ENCODE peak calls at places on chromosome 16, in nine cellular contexts. G is esophagus muscularis mucosa, W is lower lobe of right lung, P is PC-9, N is cardiac fibroblast, U is uterus, O is left lung, R is cardiac muscle cell, V is psoas muscle. C is an unnamed sample.

GRCh38 chr16:67115649-67116048 is 5.9 kb downstream of the PHAF1 start:
- DNase-seq in W (no peak), O (no peak), N (peak), P (peak), U (no peak), R (no peak), G (no peak), V (no peak), C (no peak)

GRCh38 chr16:81967358-81967757 is 43.9 kb downstream of the SDR42E1 start:
- DNase-seq in P (no peak), O (no peak), G (no peak), W (no peak), R (no peak), V (no peak), N (no peak), U (no peak), C (no peak)

GRCh38 chr16:65202461-65202860 is 80.6 kb upstream of the CDH11 start:
- DNase-seq in O (no peak), U (no peak), W (no peak), N (peak), R (no peak), P (no peak), G (no peak), V (no peak), C (no peak)

GRCh38 chr16:71555230-71555891 is 21.5 kb downstream of the TAT start:
- DNase-seq in R (no peak), U (no peak), O (peak), N (peak), G (no peak), V (no peak), P (peak), W (no peak), C (no peak)

GRCh38 chr16:52068447-52069074 is 478.4 kb downstream of the TOX3 start:
- DNase-seq in O (no peak), V (no peak), N (peak), P (no peak), G (peak), R (peak), W (no peak), U (no peak), C (no peak)

GRCh38 chr16:53356478-53357207 is 77.6 kb upstream of the RBL2 start:
- DNase-seq in O (no peak), V (no peak), U (no peak), P (no peak), N (no peak), W (no peak), R (no peak), G (peak), C (no peak)

GRCh38 chr16:73427177-73427576 is 379.2 kb upstream of the ZFHX3 start:
- DNase-seq in W (no peak), R (no peak), G (no peak), N (no peak), V (no peak), P (no peak), O (no peak), U (no peak), C (no peak)

GRCh38 chr16:72137380-72138063 is 34.4 kb downstream of the PMFBP1 start:
- DNase-seq in W (no peak), P (no peak), U (no peak), N (no peak), G (no peak), R (no peak), V (no peak), O (no peak), C (no peak)

GRCh38 chr16:66271074-66272060 is 95.1 kb upstream of the CDH5 start:
- DNase-seq in P (peak), O (peak), R (no peak), U (no peak), G (no peak), W (no peak), N (no peak), V (no peak), C (no peak)

GRCh38 chr16:68246671-68247070 is 1.5 kb downstream of the PLA2G15 start:
- DNase-seq in P (no peak), O (no peak), G (no peak), V (peak), N (no peak), U (no peak), R (no peak), W (peak), C (no peak)

GRCh38 chr16:47779201-47780016 is 318.3 kb downstream of the PHKB start:
- DNase-seq in R (no peak), O (no peak), W (no peak), N (peak), U (no peak), G (no peak), V (no peak), P (no peak), C (no peak)

GRCh38 chr16:72012607-72013006 is 4.1 kb downstream of the DHODH start:
- DNase-seq in O (no peak), U (no peak), R (no peak), W (no peak), G (no peak), N (no peak), V (no peak), P (no peak), C (no peak)

GRCh38 chr16:25010542-25010941 is 4.6 kb downstream of the ARHGAP17 start:
- DNase-seq in P (no peak), W (no peak), V (no peak), N (no peak), O (no peak), U (no peak), R (no peak), G (no peak), C (no peak)

GRCh38 chr16:77332792-77333191 is 102.0 kb downstream of the ADAMTS18 start:
- DNase-seq in O (no peak), N (peak), W (no peak), P (no peak), R (no peak), U (no peak), G (no peak), V (no peak), C (no peak)

GRCh38 chr16:8831450-8832382 is 34.1 kb downstream of the PMM2 start:
- DNase-seq in U (no peak), W (no peak), N (no peak), V (no peak), O (no peak), P (no peak), G (no peak), R (no peak), C (no peak)

GRCh38 chr16:20740901-20741491 is 622 bp downstream of the THUMPD1 start:
- DNase-seq in W (peak), U (peak), G (peak), N (peak), R (peak), V (peak), P (no peak), O (peak), C (peak)

GRCh38 chr16:69089091-69089912 is 16.2 kb upstream of the HAS3 start:
- DNase-seq in O (peak), G (no peak), P (peak), U (no peak), N (no peak), R (no peak), W (peak), V (no peak), C (no peak)

GRCh38 chr16:19429271-19429670 is 11.6 kb downstream of the TMC5 start:
- DNase-seq in O (no peak), P (no peak), U (no peak), W (no peak), N (no peak), R (no peak), V (no peak), G (no peak), C (no peak)

GRCh38 chr16:11476676-11477075 is 110.0 kb downstream of the LITAF start:
- DNase-seq in V (no peak), G (no peak), P (no peak), O (no peak), R (no peak), W (no peak), U (no peak), N (no peak), C (no peak)

GRCh38 chr16:82197540-82198240 is 27.7 kb upstream of the MPHOSPH6 start:
- DNase-seq in V (no peak), R (no peak), N (peak), G (no peak), W (no peak), U (peak), O (no peak), P (peak), C (no peak)

GRCh38 chr16:61366006-61366405 is 670.2 kb downstream of the CDH8 start:
- DNase-seq in O (no peak), N (no peak), P (no peak), U (no peak), R (no peak), W (no peak), V (no peak), G (no peak), C (no peak)

GRCh38 chr16:54246454-54246821 is 40.1 kb downstream of the IRX3 start:
- DNase-seq in W (no peak), G (no peak), V (no peak), N (no peak), R (no peak), P (no peak), U (no peak), O (no peak), C (no peak)

GRCh38 chr16:26569793-26570192 is 496.9 kb upstream of the C16orf82 start:
- DNase-seq in G (no peak), R (peak), V (no peak), W (no peak), P (no peak), N (no peak), O (no peak), U (no peak), C (no peak)

GRCh38 chr16:13697568-13697967 is 222.4 kb upstream of the ERCC4 start:
- DNase-seq in O (no peak), V (no peak), U (no peak), R (no peak), N (no peak), W (no peak), P (no peak), G (no peak), C (no peak)

GRCh38 chr16:49757744-49758069 is 98.2 kb downstream of the ZNF423 start:
- DNase-seq in W (no peak), N (no peak), O (no peak), G (no peak), V (no peak), R (no peak), P (no peak), U (no peak), C (no peak)

GRCh38 chr16:77723108-77723514 is 797 bp downstream of the NUDT7 start:
- DNase-seq in V (no peak), N (peak), U (peak), O (peak), W (no peak), G (no peak), R (peak), P (no peak), C (peak)

GRCh38 chr16:69711115-69711740 is 15.1 kb downstream of the NQO1 start:
- DNase-seq in O (peak), P (peak), U (peak), N (peak), R (no peak), V (no peak), G (peak), W (no peak), C (peak)

GRCh38 chr16:48354877-48355585 is 30.2 kb downstream of the SIAH1 start:
- DNase-seq in G (no peak), P (no peak), V (no peak), N (no peak), O (no peak), R (no peak), W (no peak), U (no peak), C (no peak)

GRCh38 chr16:49663081-49664057 is 192.5 kb downstream of the ZNF423 start:
- DNase-seq in P (no peak), U (peak), V (peak), N (peak), G (no peak), W (no peak), O (no peak), R (no peak), C (peak)

GRCh38 chr16:70753694-70754325 is 47.1 kb downstream of the VAC14 start:
- DNase-seq in N (no peak), P (no peak), O (no peak), G (no peak), V (no peak), W (no peak), U (no peak), R (no peak), C (no peak)

GRCh38 chr16:27232061-27232841 is 28.9 kb downstream of the KDM8 start:
- DNase-seq in V (no peak), W (peak), N (peak), O (peak), R (no peak), G (no peak), P (no peak), U (no peak), C (no peak)

GRCh38 chr16:69040144-69040909 is 65.1 kb upstream of the HAS3 start:
- DNase-seq in V (no peak), W (no peak), O (no peak), P (peak), R (no peak), G (no peak), N (peak), U (no peak), C (no peak)

GRCh38 chr16:89919535-89920406 is 1.1 kb downstream of the MC1R start:
- DNase-seq in G (no peak), O (no peak), U (no peak), N (no peak), P (no peak), W (no peak), R (no peak), V (no peak), C (no peak)

GRCh38 chr16:69340095-69340644 is 598 bp downstream of the NIP7 start:
- DNase-seq in N (peak), U (no peak), G (no peak), O (no peak), W (no peak), V (no peak), R (no peak), P (no peak), C (no peak)

GRCh38 chr16:9053006-9053601 is 38.3 kb upstream of the HAPSTR1 start:
- DNase-seq in G (no peak), W (peak), V (peak), R (peak), N (peak), P (peak), O (peak), U (peak), C (peak)

GRCh38 chr16:69166221-69166833 is 20.6 kb upstream of the SNTB2 start:
- DNase-seq in W (no peak), N (peak), R (peak), O (no peak), V (no peak), U (peak), P (no peak), G (no peak), C (no peak)

GRCh38 chr16:24568392-24568791 is 29.0 kb downstream of the RBBP6 start:
- DNase-seq in P (peak), G (no peak), N (peak), O (no peak), W (no peak), V (no peak), U (no peak), R (no peak), C (no peak)

GRCh38 chr16:56421313-56421712 is 4.0 kb downstream of the AMFR start:
- DNase-seq in N (no peak), P (no peak), W (no peak), R (no peak), V (no peak), O (no peak), G (no peak), U (no peak), C (no peak)
- H3K4me3 ChIP-seq in N (no peak), P (no peak), W (no peak), R (no peak), V (no peak), O (no peak), G (no peak), U (no peak), C (no peak)

GRCh38 chr16:88062341-88062861 is 111.2 kb downstream of the BANP start:
- DNase-seq in V (peak), P (no peak), R (peak), N (peak), W (peak), U (peak), G (no peak), O (no peak), C (peak)

GRCh38 chr16:88064011-88064888 is 113.0 kb downstream of the BANP start:
- DNase-seq in G (no peak), O (no peak), U (no peak), P (no peak), W (peak), V (no peak), N (no peak), R (no peak), C (no peak)

GRCh38 chr16:88064889-88065746 is 113.9 kb downstream of the BANP start:
- DNase-seq in G (no peak), R (no peak), N (no peak), V (no peak), U (no peak), P (no peak), O (no peak), W (no peak), C (no peak)

GRCh38 chr16:88061346-88062110 is 110.3 kb downstream of the BANP start:
- DNase-seq in O (no peak), V (no peak), U (no peak), W (no peak), G (no peak), N (no peak), P (no peak), R (no peak), C (no peak)

DNA sequence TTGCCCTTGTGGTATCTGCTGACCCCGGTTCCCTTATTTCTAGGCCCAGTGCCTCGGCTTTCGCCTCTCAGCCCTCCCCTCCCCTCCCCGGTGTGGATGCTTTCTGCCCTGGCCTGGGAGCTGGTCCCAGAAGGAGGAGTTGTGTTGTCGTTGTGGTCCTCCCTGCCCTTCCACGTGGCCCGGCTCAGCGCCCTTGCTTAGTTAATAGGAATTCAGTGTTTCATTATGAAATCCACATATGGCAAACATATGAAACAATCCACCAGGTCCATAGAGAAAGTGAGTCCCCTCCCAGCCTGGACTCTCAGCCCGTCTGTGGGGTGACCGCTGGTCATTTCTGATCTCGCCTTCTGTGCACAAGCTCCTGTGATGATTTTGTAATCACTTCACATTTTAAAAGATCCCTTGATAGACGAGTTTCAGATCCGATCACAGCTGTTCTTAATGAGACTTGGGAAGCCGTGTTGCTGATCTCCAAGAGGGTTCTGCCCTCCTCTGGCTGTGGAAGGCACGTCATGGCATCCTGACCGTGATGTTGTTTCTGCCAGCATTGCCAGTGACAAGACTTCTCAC is 112.1 kb downstream of the BANP start:
- DNase-seq in W (no peak), G (no peak), U (peak), R (no peak), V (peak), P (no peak), N (peak), O (peak), C (no peak)
- TF ChIP-seq CTCF in W (no peak), G (no peak), U (no peak), R (peak), V (no peak), P (no peak), N (peak), O (no peak), C (peak)

DNA sequence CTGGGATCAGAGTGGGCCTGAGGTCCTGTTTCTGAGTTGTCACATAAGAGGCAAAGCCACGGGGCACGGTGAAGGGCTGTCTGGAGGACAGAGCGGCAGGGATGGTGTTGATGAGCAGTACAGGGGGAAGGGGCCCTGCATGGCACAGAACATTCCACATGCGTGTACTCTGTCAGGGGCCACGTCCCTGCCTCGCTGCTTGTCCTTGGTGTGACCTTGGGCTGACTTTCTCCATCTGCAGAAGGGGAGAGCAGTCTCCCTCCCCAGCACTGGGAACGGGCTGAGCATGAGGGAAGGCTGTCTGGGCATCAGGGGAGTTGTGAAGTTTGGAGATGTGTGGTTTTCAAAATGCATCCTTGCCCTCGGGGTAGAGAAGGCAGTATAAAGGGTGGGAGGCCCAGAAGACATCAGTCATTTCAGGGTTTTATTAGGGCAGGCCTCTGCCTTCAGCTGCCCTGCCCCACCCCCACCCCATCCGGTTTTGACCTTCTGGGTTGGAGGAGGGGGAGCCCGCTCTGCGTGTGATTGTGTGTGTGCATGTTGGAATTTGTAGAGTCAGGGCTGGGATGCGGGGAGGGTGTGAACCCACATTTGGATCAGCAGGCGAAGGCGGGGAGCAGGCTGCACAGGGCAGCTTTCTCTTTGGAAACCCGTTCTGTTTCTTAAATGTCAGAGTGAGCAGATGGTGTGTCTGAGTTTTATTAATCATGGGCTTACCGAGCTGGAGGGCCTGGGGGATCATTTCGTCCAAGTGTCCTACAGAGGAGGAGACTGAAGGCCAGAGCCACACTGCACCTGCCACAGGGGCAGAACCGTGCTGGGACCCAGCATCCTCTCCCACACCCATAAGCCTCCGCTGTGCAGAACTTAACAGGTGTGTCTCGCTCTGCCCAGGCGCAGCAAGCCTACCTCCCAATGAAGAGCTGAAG is 71.2 kb upstream of the GSE1 start:
- DNase-seq in G (no peak), P (no peak), R (no peak), N (no peak), V (no peak), O (no peak), U (no peak), W (no peak), C (no peak)
- H3K4me3 ChIP-seq in G (no peak), P (no peak), R (no peak), N (no peak), V (no peak), O (no peak), U (no peak), W (no peak), C (no peak)

DNA sequence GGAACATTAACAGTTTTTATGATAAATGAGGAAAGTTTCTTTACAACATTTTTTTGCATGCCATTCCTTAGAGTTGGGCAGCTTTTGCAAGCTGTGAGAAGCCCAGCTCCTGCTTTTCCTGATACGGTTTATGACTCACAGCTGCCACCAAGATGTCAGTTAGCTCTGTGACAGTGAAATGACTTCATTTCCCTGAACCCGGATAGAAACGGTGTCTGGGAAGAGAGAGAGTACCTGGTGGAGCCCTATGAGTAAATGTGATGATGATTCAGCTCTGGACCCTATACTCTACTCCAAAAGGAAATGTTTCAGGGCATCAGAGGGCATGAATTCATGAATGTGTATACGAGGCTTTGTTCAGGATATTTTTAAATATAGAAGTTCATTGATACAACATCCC is 366.3 kb upstream of the HSBP1 start:
- DNase-seq in O (no peak), W (no peak), G (no peak), P (no peak), N (no peak), V (no peak), U (no peak), R (no peak), C (no peak)
- TF ChIP-seq CTCF in O (no peak), W (no peak), G (no peak), P (no peak), N (no peak), V (no peak), U (no peak), R (no peak), C (no peak)